ENCODE peak calls at places on chromosomes 16 and 17, in ten cellular contexts. G is left lung, D is GM23338, R is PC-3, M is adrenal gland, I is heart left ventricle, E is tibial nerve, P is transverse colon, A is heart right ventricle, L is colonic mucosa. Y is an unnamed sample.

GRCh38 chr17:11326492-11326891 is 85.5 kb downstream of the SHISA6 start:
- DNase-seq in G (no peak), D (no peak), L (no peak), A (no peak), R (no peak), M (no peak), P (no peak), I (no peak), E (no peak), Y (no peak)

GRCh38 chr17:80968602-80969029 is 23.0 kb upstream of the CHMP6 start:
- DNase-seq in D (no peak), P (peak; percentile 34), A (no peak), G (no peak), R (no peak), E (no peak), I (no peak), L (no peak), M (peak; percentile 61), Y (peak; percentile 20)

GRCh38 chr17:66375121-66375520 is 72.7 kb downstream of the PRKCA start:
- DNase-seq in R (no peak), E (no peak), P (no peak), M (no peak), A (no peak), L (no peak), I (no peak), D (no peak), G (no peak), Y (no peak)

GRCh38 chr17:43897827-43898226 is 9.5 kb downstream of the MPP2 start:
- DNase-seq in I (no peak), G (no peak), A (no peak), E (no peak), L (no peak), M (no peak), P (no peak), D (no peak), R (no peak), Y (no peak)

GRCh38 chr16:49661465-49662187 is 194.3 kb downstream of the ZNF423 start:
- DNase-seq in E (no peak), D (no peak), P (no peak), A (no peak), R (no peak), I (no peak), G (no peak), M (no peak), L (no peak), Y (peak; percentile 66)

GRCh38 chr16:495127-495748 is 32.3 kb upstream of the CAPN15 start:
- DNase-seq in E (peak; percentile 14), D (peak; percentile 88), G (no peak), P (peak; percentile 36), M (no peak), R (peak; percentile 45), L (no peak), A (no peak), I (no peak), Y (peak; percentile 67)

GRCh38 chr17:43171761-43172487 is 910 bp downstream of the NBR1 start:
- DNase-seq in P (peak; percentile 49), E (peak; percentile 68), M (peak; percentile 62), I (peak; percentile 59), R (peak; percentile 83), D (peak; percentile 34), A (no peak), L (peak; percentile 56), G (no peak), Y (peak; percentile 17)

GRCh38 chr17:42118545-42118944 is 2.6 kb downstream of the KAT2A start:
- DNase-seq in R (no peak), D (peak; percentile 76), M (no peak), I (no peak), G (no peak), P (no peak), L (no peak), A (no peak), E (no peak), Y (peak; percentile 62)

GRCh38 chr16:2016407-2016922 is 3.1 kb upstream of the NPW start:
- DNase-seq in M (no peak), L (no peak), P (no peak), D (no peak), A (peak; percentile 21), I (no peak), E (no peak), G (no peak), R (no peak), Y (peak; percentile 64)
- TF ChIP-seq CTCF in M (no peak), L (no peak), P (peak; percentile 11), D (peak; percentile 70), A (peak; percentile 49), I (peak; percentile 16), E (no peak), G (no peak), R (peak; percentile 51), Y (peak; percentile 65)

GRCh38 chr16:28204211-28204610 is 7.6 kb downstream of the XPO6 start:
- DNase-seq in G (no peak), A (no peak), L (no peak), R (no peak), D (no peak), I (no peak), E (no peak), P (no peak), M (no peak), Y (no peak)

GRCh38 chr16:28207425-28207824 is 4.3 kb downstream of the XPO6 start:
- DNase-seq in L (no peak), R (no peak), G (no peak), A (no peak), P (no peak), E (no peak), I (no peak), D (no peak), M (no peak), Y (no peak)

GRCh38 chr16:28204622-28205021 is 7.1 kb downstream of the XPO6 start:
- DNase-seq in P (no peak), A (no peak), D (no peak), I (no peak), G (no peak), L (no peak), E (no peak), R (no peak), M (no peak), Y (no peak)

GRCh38 chr16:28205974-28206373 is 5.8 kb downstream of the XPO6 start:
- DNase-seq in I (no peak), P (no peak), R (no peak), L (no peak), M (no peak), G (no peak), D (no peak), E (no peak), A (no peak), Y (no peak)

DNA sequence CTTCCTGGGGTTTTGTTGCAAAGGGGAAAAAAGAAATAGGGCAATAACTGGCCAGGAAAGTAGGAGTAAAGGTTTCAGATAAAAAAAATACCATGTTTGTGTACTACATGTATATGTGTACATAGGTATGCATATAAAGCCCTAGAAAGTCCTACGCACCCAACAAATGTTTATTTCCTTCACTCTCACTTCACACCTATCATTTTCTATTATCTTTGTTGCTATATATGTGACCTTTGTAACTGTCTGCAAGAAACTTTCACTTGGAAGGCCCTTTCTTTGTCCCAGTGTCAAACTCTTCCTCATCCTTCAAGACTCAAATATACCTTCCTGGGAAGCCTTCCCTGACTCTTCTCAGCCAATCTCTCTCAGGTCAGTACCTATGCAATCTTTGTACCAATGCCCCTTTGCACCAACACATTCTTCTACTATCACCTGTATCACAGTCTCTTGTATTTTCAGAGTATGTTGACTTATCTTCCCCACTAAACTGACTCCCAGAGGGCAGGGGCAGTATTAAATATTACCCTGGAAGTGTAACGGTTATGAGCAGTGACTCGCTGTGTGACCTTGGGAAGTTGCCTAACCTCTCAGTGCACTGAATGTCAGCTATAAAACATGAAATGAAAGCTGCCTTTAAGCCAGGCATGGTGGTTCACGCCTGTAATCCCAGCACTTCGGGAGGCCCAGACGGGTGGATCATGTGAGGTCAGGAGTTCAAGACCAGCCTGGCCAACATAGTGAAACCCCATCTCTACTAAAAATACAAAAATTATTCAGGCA is 6.5 kb downstream of the XPO6 start:
- DNase-seq in G (no peak), D (no peak), E (no peak), A (no peak), P (no peak), M (peak; percentile 36), R (no peak), I (no peak), L (no peak), Y (no peak)
- H3K4me1 ChIP-seq in G (peaks cover 2% of the 10 kb centered on the region), D (peaks cover 15% of the 10 kb centered on the region), E (peaks cover 23% of the 10 kb centered on the region), A (peaks cover 14% of the 10 kb centered on the region), P (peaks cover 3% of the 10 kb centered on the region), M (peaks cover 56% of the 10 kb centered on the region), R (peaks cover 24% of the 10 kb centered on the region), I (peaks cover 26% of the 10 kb centered on the region), L (no peaks in the 10 kb centered on the region), Y (no peaks in the 10 kb centered on the region)

GRCh38 chr16:82236875-82237274 is 66.9 kb upstream of the MPHOSPH6 start:
- DNase-seq in M (no peak), L (no peak), D (no peak), I (no peak), A (no peak), E (no peak), G (no peak), R (no peak), P (no peak), Y (no peak)

GRCh38 chr16:82236415-82236814 is 66.4 kb upstream of the MPHOSPH6 start:
- DNase-seq in D (no peak), L (no peak), M (no peak), R (no peak), E (no peak), G (no peak), I (no peak), P (no peak), A (no peak), Y (no peak)

GRCh38 chr16:82241469-82242052 is 71.5 kb upstream of the MPHOSPH6 start:
- DNase-seq in I (no peak), R (no peak), G (no peak), L (no peak), D (peak; percentile 51), P (no peak), A (no peak), M (no peak), E (no peak), Y (no peak)

DNA sequence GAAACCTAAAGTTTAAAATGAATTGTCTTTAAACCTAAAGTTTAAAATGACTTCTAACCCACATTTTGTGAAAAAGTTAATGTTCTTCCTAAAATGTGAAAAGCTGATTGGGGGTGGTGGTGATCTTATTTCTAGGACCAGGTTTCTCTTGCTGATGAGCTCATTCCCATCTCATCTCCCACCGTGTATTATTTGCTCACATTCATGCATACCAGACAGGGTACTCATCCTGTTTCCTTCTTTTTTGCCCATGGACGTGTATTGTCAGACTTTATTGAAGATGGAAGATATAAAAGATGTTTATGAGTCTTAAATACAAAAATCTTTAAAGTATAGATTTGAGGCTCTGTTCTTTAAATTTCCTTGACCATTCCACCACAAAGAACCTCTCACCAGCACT is 70.1 kb upstream of the MPHOSPH6 start:
- DNase-seq in P (no peak), A (no peak), M (no peak), D (no peak), R (peak; percentile 3), G (no peak), E (no peak), I (no peak), L (no peak), Y (no peak)
- TF ChIP-seq CTCF in P (no peak), A (no peak), M (no peak), D (no peak), R (no peak), G (no peak), E (no peak), I (no peak), L (no peak), Y (no peak)

GRCh38 chr17:45289316-45290268 is 27.2 kb downstream of the MAP3K14 start:
- DNase-seq in D (no peak), L (no peak), A (no peak), R (no peak), G (peak; percentile 63), I (no peak), M (peak; percentile 61), E (no peak), P (no peak), Y (no peak)

GRCh38 chr17:45290269-45290765 is 26.5 kb downstream of the MAP3K14 start:
- DNase-seq in A (no peak), R (no peak), G (no peak), I (no peak), D (no peak), E (no peak), L (no peak), M (no peak), P (no peak), Y (no peak)

GRCh38 chr17:45286286-45286685 is 24.4 kb upstream of the SPATA32 start:
- DNase-seq in A (no peak), R (no peak), P (no peak), L (no peak), M (no peak), G (no peak), E (no peak), I (no peak), D (no peak), Y (no peak)

GRCh38 chr17:45288825-45289224 is 26.9 kb upstream of the SPATA32 start:
- DNase-seq in P (no peak), R (no peak), I (peak; percentile 64), G (peak; percentile 71), A (peak; percentile 59), D (no peak), M (no peak), L (no peak), E (no peak), Y (no peak)

DNA sequence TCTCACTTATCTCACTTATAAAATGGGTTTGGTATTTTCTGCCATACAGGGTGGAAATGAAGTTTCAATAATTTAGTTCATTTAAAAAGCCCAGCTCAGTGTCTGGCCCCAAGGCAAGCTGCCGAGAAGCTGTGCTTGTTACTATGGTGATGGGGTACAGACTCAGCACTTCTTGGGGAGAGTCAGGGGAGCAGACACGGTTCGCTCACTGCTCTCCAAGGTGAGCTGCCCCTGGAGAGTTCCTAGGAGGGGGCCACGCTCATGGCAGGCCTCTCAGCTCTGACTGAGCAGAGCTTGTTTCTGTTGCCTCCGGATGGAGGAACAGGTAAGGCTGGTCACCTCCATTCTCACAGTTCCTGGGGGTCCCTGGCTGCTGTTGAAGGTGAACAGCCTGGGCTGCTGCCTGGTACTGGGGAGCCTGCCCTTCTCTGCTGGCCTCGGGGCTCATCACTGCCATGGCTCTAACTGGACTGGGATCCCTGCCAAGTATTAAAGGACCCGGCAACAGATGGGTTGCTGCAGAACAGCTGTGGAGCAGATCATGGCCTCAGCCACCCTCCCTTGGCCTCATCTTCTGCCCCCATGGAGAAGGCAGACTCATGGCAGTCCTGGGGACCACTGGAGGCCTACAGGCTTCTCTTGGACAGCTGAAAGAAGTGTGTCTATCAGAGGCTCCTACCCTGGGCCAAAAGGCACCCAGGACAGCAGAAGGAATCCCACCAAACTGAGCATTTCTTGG is 25.8 kb upstream of the SPATA32 start:
- DNase-seq in R (no peak), D (no peak), A (no peak), P (no peak), M (peak; percentile 38), E (no peak), I (no peak), G (no peak), L (no peak), Y (peak; percentile 87)
- H3K4me1 ChIP-seq in R (peaks cover 4% of the 10 kb centered on the region), D (no peaks in the 10 kb centered on the region), A (peaks cover 78% of the 10 kb centered on the region), P (peaks cover 55% of the 10 kb centered on the region), M (peaks cover 43% of the 10 kb centered on the region), E (peaks cover 48% of the 10 kb centered on the region), I (peaks cover 75% of the 10 kb centered on the region), G (peaks cover 24% of the 10 kb centered on the region), L (no peaks in the 10 kb centered on the region), Y (peaks cover 47% of the 10 kb centered on the region)